ENCODE peak calls at places on chromosomes 12 and 14, in seven cellular contexts. P is activated CD8-positive, alpha-beta memory T cell treated with anti-CD3 and anti-CD28 coated beads, Interleukin-2, amount 50 U/mL, for 4 hours; O is CD14-positive monocyte; D is GM23338; L is BE2C; V is activated CD4-positive, CD25-positive, alpha-beta regulatory T cell treated with anti-CD3 and anti-CD28 coated beads, Interleukin-2, amount 50 U/mL, for 16 hours; X is A549. T is an unnamed sample.
A peak's percentile ranks its signal among the peaks of the same experiment; 100 is the strongest.

GRCh38 chr14:46344327-46344937 is 307.1 kb downstream of the RPL10L start:
- DNase-seq in L (peak; percentile 27), O (no peak), P (no peak), V (no peak), D (peak; percentile 75), X (peak; percentile 31), T (peak; percentile 18)

GRCh38 chr14:103007555-103007954 is 49.8 kb downstream of the CDC42BPB start:
- DNase-seq in D (no peak), V (no peak), P (no peak), O (no peak), L (no peak), X (no peak), T (no peak)

GRCh38 chr14:100640481-100641273 is 53.5 kb upstream of the BEGAIN start:
- DNase-seq in L (no peak), P (peak; percentile 57), X (no peak), O (no peak), D (no peak), V (peak; percentile 27), T (no peak)

GRCh38 chr14:68873379-68873778 is 80.5 kb upstream of the ZFP36L1 start:
- DNase-seq in L (peak; percentile 69), X (no peak), O (no peak), P (no peak), D (no peak), V (no peak), T (no peak)

GRCh38 chr14:103259801-103260628 is 74.0 kb upstream of the EIF5 start:
- DNase-seq in L (peak; percentile 44), X (no peak), V (no peak), P (no peak), D (no peak), O (no peak), T (no peak)

GRCh38 chr12:6961695-6962284 is 8.7 kb downstream of the PHB2 start:
- DNase-seq in X (peak; percentile 89), L (peak; percentile 90), O (no peak), V (no peak), P (peak; percentile 49), D (peak; percentile 91), T (peak; percentile 62)

GRCh38 chr14:90996967-90997366 is 63.5 kb downstream of the RPS6KA5 start:
- DNase-seq in D (no peak), V (no peak), X (no peak), P (no peak), L (no peak), O (no peak), T (no peak)

GRCh38 chr14:103074699-103075341 is 9.2 kb upstream of the LBHD2 start:
- DNase-seq in O (no peak), D (peak; percentile 57), P (no peak), V (no peak), L (peak; percentile 29), X (peak; percentile 86), T (no peak)

GRCh38 chr14:89924224-89924623 is 30.3 kb downstream of the EFCAB11 start:
- DNase-seq in V (no peak), O (no peak), X (no peak), L (no peak), D (no peak), P (no peak), T (no peak)

GRCh38 chr12:89707623-89707991 is 1.0 kb downstream of the ATP2B1 start:
- DNase-seq in L (peak; percentile 55), O (no peak), D (peak; percentile 68), P (peak; percentile 20), V (no peak), X (no peak), T (no peak)

GRCh38 chr12:13101854-13102375 is 1.6 kb downstream of the GSG1 start:
- DNase-seq in P (no peak), X (peak; percentile 85), D (no peak), O (peak; percentile 71), L (no peak), V (no peak), T (peak; percentile 13)

GRCh38 chr12:3342051-3342450 is 149.0 kb upstream of the PRMT8 start:
- DNase-seq in O (no peak), V (no peak), D (peak; percentile 75), L (peak; percentile 57), P (no peak), X (peak; percentile 22), T (no peak)

GRCh38 chr14:52112336-52113018 is 43.6 kb upstream of the NID2 start:
- DNase-seq in P (no peak), O (no peak), X (peak; percentile 11), L (no peak), V (no peak), D (no peak), T (no peak)

GRCh38 chr12:28114488-28114887 is 75.8 kb upstream of the CCDC91 start:
- DNase-seq in O (no peak), L (no peak), D (no peak), P (no peak), X (peak; percentile 47), V (no peak), T (no peak)

GRCh38 chr14:35046751-35047536 is 872 bp downstream of the FAM177A1 start:
- DNase-seq in D (peak; percentile 71), X (peak; percentile 64), L (no peak), V (peak; percentile 1), O (peak; percentile 46), P (no peak), T (peak; percentile 51)

GRCh38 chr14:90503582-90503981 is 106.8 kb downstream of the CALM1 start:
- DNase-seq in X (no peak), O (no peak), V (no peak), P (no peak), D (no peak), L (no peak), T (no peak)

GRCh38 chr14:55938249-55938791 is 179.9 kb upstream of the PELI2 start:
- DNase-seq in O (no peak), L (peak; percentile 45), V (no peak), P (no peak), D (no peak), X (no peak), T (no peak)

GRCh38 chr12:86230516-86231146 is 25.6 kb downstream of the MGAT4C start:
- DNase-seq in V (no peak), X (peak; percentile 11), O (no peak), L (no peak), P (no peak), D (no peak), T (no peak)

GRCh38 chr14:58785741-58786140 is 148.0 kb downstream of the DACT1 start:
- DNase-seq in L (no peak), P (no peak), D (no peak), V (no peak), X (no peak), O (no peak), T (no peak)

GRCh38 chr12:50936821-50937220 is 15.5 kb upstream of the HIGD1C start:
- DNase-seq in D (no peak), V (no peak), O (no peak), P (no peak), X (no peak), L (no peak), T (no peak)

GRCh38 chr12:48961801-48962200 is 4.5 kb upstream of the ARF3 start:
- DNase-seq in V (no peak), L (no peak), D (no peak), X (no peak), O (no peak), P (no peak), T (no peak)

GRCh38 chr12:92908108-92908507 is 21.0 kb downstream of the EEA1 start:
- DNase-seq in V (no peak), D (no peak), P (no peak), O (no peak), X (no peak), L (no peak), T (no peak)

GRCh38 chr12:66633676-66634075 is 45.2 kb downstream of the GRIP1 start:
- DNase-seq in D (no peak), P (no peak), X (peak; percentile 6), V (no peak), L (no peak), O (no peak), T (no peak)

GRCh38 chr12:31246470-31246850 is 79.5 kb downstream of the SINHCAF start:
- DNase-seq in D (no peak), V (no peak), L (no peak), P (no peak), O (no peak), X (no peak), T (peak; percentile 35)

GRCh38 chr14:58082011-58082410 is 70.0 kb downstream of the ARMH4 start:
- DNase-seq in D (no peak), X (no peak), L (no peak), P (no peak), V (no peak), O (no peak), T (no peak)

GRCh38 chr12:19480459-19480858 is 41.2 kb downstream of the AEBP2 start:
- DNase-seq in L (no peak), P (no peak), D (no peak), X (no peak), O (no peak), V (no peak), T (no peak)

GRCh38 chr14:77040995-77041744 is 12.7 kb upstream of the IRF2BPL start:
- DNase-seq in V (no peak), O (no peak), X (no peak), D (peak; percentile 54), L (no peak), P (no peak), T (no peak)

GRCh38 chr14:79596531-79596930 is 614.8 kb downstream of the DIO2 start:
- DNase-seq in D (no peak), L (no peak), X (peak; percentile 47), V (no peak), P (no peak), O (no peak), T (no peak)

GRCh38 chr12:71685312-71685906 is 473 bp upstream of the TMEM19 start:
- DNase-seq in X (peak; percentile 22), L (no peak), P (no peak), D (no peak), V (no peak), O (no peak), T (no peak)

GRCh38 chr14:22556021-22556989 is 32.7 kb downstream of the DAD1 start:
- DNase-seq in V (peak; percentile 96), L (no peak), P (peak; percentile 97), X (no peak), O (peak; percentile 61), D (peak; percentile 29), T (no peak)

GRCh38 chr14:60002819-60003492 is 83.0 kb downstream of the LRRC9 start:
- DNase-seq in O (no peak), D (no peak), V (no peak), P (no peak), L (peak; percentile 25), X (no peak), T (no peak)

GRCh38 chr14:74647834-74648361 is 35.9 kb upstream of the LTBP2 start:
- DNase-seq in D (no peak), L (peak; percentile 30), X (no peak), V (no peak), P (no peak), O (no peak), T (peak; percentile 35)

GRCh38 chr12:9348906-9349518 is 140.8 kb upstream of the PZP start:
- DNase-seq in L (no peak), O (no peak), P (no peak), X (no peak), D (no peak), V (no peak), T (no peak)